ENCODE peak calls at places on chromosomes 4 and X, in four cellular contexts. S is NCI-H2171; G is adipocyte; I is activated CD4-positive, CD25-positive, alpha-beta regulatory T cell. W is an unnamed sample.

GRCh38 chrX:65575024-65575423 is 40.4 kb upstream of the LAS1L start:
- DNase-seq in S (no peak), I (no peak), G (no peak), W (no peak)

GRCh38 chr4:65550500-65550899 is 119.8 kb downstream of the EPHA5 start:
- DNase-seq in G (no peak), S (no peak), I (no peak), W (no peak)

GRCh38 chrX:45758738-45759397 is 558.2 kb upstream of the DIPK2B start:
- DNase-seq in S (no peak), I (peak; percentile 0), G (no peak), W (no peak)

GRCh38 chrX:72245461-72246089 is 6.7 kb upstream of the ERCC6L start:
- DNase-seq in I (peak; percentile 1), G (peak; percentile 73), S (peak; percentile 29), W (peak; percentile 49)

GRCh38 chrX:149074429-149074828 is 430.7 kb downstream of the IDS start:
- DNase-seq in G (no peak), S (no peak), I (no peak), W (no peak)

GRCh38 chr4:25567253-25567652 is 88.4 kb upstream of the SLC34A2 start:
- DNase-seq in I (no peak), S (no peak), G (no peak), W (no peak)

GRCh38 chrX:46125139-46125538 is 420.1 kb downstream of the ZNF674 start:
- DNase-seq in S (no peak), I (no peak), G (peak; percentile 19), W (no peak)

GRCh38 chrX:105260291-105261043 is 40.0 kb upstream of the TEX13A start:
- DNase-seq in I (no peak), S (no peak), G (no peak), W (no peak)

GRCh38 chr4:176883681-176884418 is 91.1 kb upstream of the VEGFC start:
- DNase-seq in S (no peak), I (no peak), G (peak; percentile 44), W (no peak)

GRCh38 chr4:98626350-98626749 is 32.1 kb downstream of the TSPAN5 start:
- DNase-seq in I (no peak), G (peak; percentile 82), S (no peak), W (no peak)

GRCh38 chrX:129651756-129652564 is 2.8 kb downstream of the APLN start:
- DNase-seq in G (no peak), I (no peak), S (no peak), W (no peak)

GRCh38 chr4:173490817-173491518 is 39.1 kb downstream of the HAND2 start:
- DNase-seq in G (peak; percentile 65), I (no peak), S (no peak), W (no peak)

GRCh38 chr4:150818661-150819060 is 196.4 kb downstream of the LRBA start:
- DNase-seq in I (no peak), S (no peak), G (peak; percentile 78), W (no peak)

GRCh38 chrX:25012793-25013592 is 2.8 kb downstream of the ARX start:
- DNase-seq in I (no peak), S (no peak), G (no peak), W (no peak)

GRCh38 chr4:124753941-124754581 is 41.5 kb upstream of the ANKRD50 start:
- DNase-seq in I (no peak), S (no peak), G (no peak), W (no peak)

GRCh38 chr4:15488136-15488535 is 18.5 kb downstream of the CC2D2A start:
- DNase-seq in I (no peak), G (peak; percentile 38), S (no peak), W (no peak)

GRCh38 chr4:76339364-76339763 is 32.8 kb downstream of the STBD1 start:
- DNase-seq in I (no peak), G (peak; percentile 3), S (no peak), W (no peak)

GRCh38 chrX:136196691-136197155 is 49.4 kb downstream of the FHL1 start:
- DNase-seq in G (peak; percentile 47), I (no peak), S (no peak), W (no peak)

GRCh38 chrX:41419082-41419481 is 28.1 kb upstream of the NYX start:
- DNase-seq in G (no peak), S (no peak), I (no peak), W (no peak)

GRCh38 chr4:42425146-42426065 is 28.1 kb downstream of the SHISA3 start:
- DNase-seq in G (no peak), S (no peak), I (no peak), W (no peak)